ENCODE peak calls at places on chromosomes 13 and 19, in six cellular contexts. One of them, this sample, is unnamed.

GRCh38 chr13:44648392-44649117 is 72.4 kb upstream of the TSC22D1 start:
- DNase-seq in tibial nerve: no peak
- DNase-seq in BE2C: no peak
- DNase-seq in cardiac fibroblast: peak; percentile 55
- DNase-seq in IMR-90: no peak
- DNase-seq in fibroblast of mammary gland: peak; percentile 56
- DNase-seq in this sample: no peak

GRCh38 chr19:16573925-16574324 is 1.7 kb upstream of the SLC35E1 start:
- DNase-seq in tibial nerve: no peak
- DNase-seq in BE2C: no peak
- DNase-seq in cardiac fibroblast: no peak
- DNase-seq in IMR-90: no peak
- DNase-seq in fibroblast of mammary gland: no peak
- DNase-seq in this sample: no peak

GRCh38 chr13:40615619-40616018 is 50.8 kb downstream of the FOXO1 start:
- DNase-seq in tibial nerve: no peak
- DNase-seq in BE2C: no peak
- DNase-seq in cardiac fibroblast: no peak
- DNase-seq in IMR-90: no peak
- DNase-seq in fibroblast of mammary gland: no peak
- DNase-seq in this sample: no peak

GRCh38 chr19:29662604-29663404 is 2.5 kb upstream of the PLEKHF1 start:
- DNase-seq in tibial nerve: peak; percentile 46
- DNase-seq in BE2C: no peak
- DNase-seq in cardiac fibroblast: peak; percentile 91
- DNase-seq in IMR-90: peak; percentile 94
- DNase-seq in fibroblast of mammary gland: peak; percentile 94
- DNase-seq in this sample: no peak

GRCh38 chr13:50613356-50613831 is 230.1 kb downstream of the DLEU7 start:
- DNase-seq in tibial nerve: no peak
- DNase-seq in BE2C: no peak
- DNase-seq in cardiac fibroblast: peak; percentile 12
- DNase-seq in IMR-90: no peak
- DNase-seq in fibroblast of mammary gland: peak; percentile 58
- DNase-seq in this sample: no peak

GRCh38 chr19:11418518-11419506 is at the start of gene RGL3:
- DNase-seq in tibial nerve: no peak
- DNase-seq in BE2C: no peak
- DNase-seq in cardiac fibroblast: no peak
- DNase-seq in IMR-90: no peak
- DNase-seq in fibroblast of mammary gland: no peak
- DNase-seq in this sample: no peak

GRCh38 chr19:3801412-3802096 is 15.4 kb upstream of the MATK start:
- DNase-seq in tibial nerve: no peak
- DNase-seq in BE2C: peak; percentile 52
- DNase-seq in cardiac fibroblast: no peak
- DNase-seq in IMR-90: no peak
- DNase-seq in fibroblast of mammary gland: no peak
- DNase-seq in this sample: no peak

GRCh38 chr19:22617614-22618325 is 16.4 kb upstream of the ZNF492 start:
- DNase-seq in tibial nerve: no peak
- DNase-seq in BE2C: no peak
- DNase-seq in cardiac fibroblast: no peak
- DNase-seq in IMR-90: no peak
- DNase-seq in fibroblast of mammary gland: no peak
- DNase-seq in this sample: no peak

GRCh38 chr13:59320021-59320420 is 843.7 kb downstream of the DIAPH3 start:
- DNase-seq in tibial nerve: no peak
- DNase-seq in BE2C: no peak
- DNase-seq in cardiac fibroblast: peak; percentile 7
- DNase-seq in IMR-90: no peak
- DNase-seq in fibroblast of mammary gland: no peak
- DNase-seq in this sample: no peak

GRCh38 chr19:20238025-20238623 is 71.1 kb downstream of the ZNF486 start:
- DNase-seq in tibial nerve: peak; percentile 92
- DNase-seq in BE2C: peak; percentile 94
- DNase-seq in cardiac fibroblast: peak; percentile 94
- DNase-seq in IMR-90: peak; percentile 77
- DNase-seq in fibroblast of mammary gland: peak; percentile 85
- DNase-seq in this sample: no peak

GRCh38 chr19:7578127-7578526 is 17.5 kb upstream of the CAMSAP3 start:
- DNase-seq in tibial nerve: no peak
- DNase-seq in BE2C: no peak
- DNase-seq in cardiac fibroblast: no peak
- DNase-seq in IMR-90: no peak
- DNase-seq in fibroblast of mammary gland: no peak
- DNase-seq in this sample: no peak

GRCh38 chr19:18204394-18205179 is 745 bp upstream of the RAB3A start:
- DNase-seq in tibial nerve: peak; percentile 77
- DNase-seq in BE2C: peak; percentile 41
- DNase-seq in cardiac fibroblast: no peak
- DNase-seq in IMR-90: no peak
- DNase-seq in fibroblast of mammary gland: peak; percentile 23
- DNase-seq in this sample: no peak

GRCh38 chr19:48274173-48274572 is 4.3 kb downstream of the ZNF114 start:
- DNase-seq in tibial nerve: no peak
- DNase-seq in BE2C: no peak
- DNase-seq in cardiac fibroblast: no peak
- DNase-seq in IMR-90: peak; percentile 40
- DNase-seq in fibroblast of mammary gland: peak; percentile 52
- DNase-seq in this sample: no peak

GRCh38 chr19:1590641-1591397 is 1.8 kb downstream of the MBD3 start:
- DNase-seq in tibial nerve: no peak
- DNase-seq in BE2C: peak; percentile 68
- DNase-seq in cardiac fibroblast: peak; percentile 25
- DNase-seq in IMR-90: no peak
- DNase-seq in fibroblast of mammary gland: peak; percentile 31
- DNase-seq in this sample: no peak

GRCh38 chr19:2902590-2903218 is 2.0 kb downstream of the ZNF57 start:
- DNase-seq in tibial nerve: no peak
- DNase-seq in BE2C: no peak
- DNase-seq in cardiac fibroblast: no peak
- DNase-seq in IMR-90: no peak
- DNase-seq in fibroblast of mammary gland: no peak
- DNase-seq in this sample: no peak

GRCh38 chr19:3278749-3279148 is 54.3 kb downstream of the CELF5 start:
- DNase-seq in tibial nerve: no peak
- DNase-seq in BE2C: no peak
- DNase-seq in cardiac fibroblast: no peak
- DNase-seq in IMR-90: no peak
- DNase-seq in fibroblast of mammary gland: no peak
- DNase-seq in this sample: no peak

GRCh38 chr19:16022681-16023557 is 53.4 kb upstream of the TPM4 start:
- DNase-seq in tibial nerve: no peak
- DNase-seq in BE2C: no peak
- DNase-seq in cardiac fibroblast: no peak
- DNase-seq in IMR-90: no peak
- DNase-seq in fibroblast of mammary gland: no peak
- DNase-seq in this sample: peak; percentile 84

GRCh38 chr13:113035209-113035800 is 66.3 kb downstream of the MCF2L start:
- DNase-seq in tibial nerve: no peak
- DNase-seq in BE2C: no peak
- DNase-seq in cardiac fibroblast: no peak
- DNase-seq in IMR-90: no peak
- DNase-seq in fibroblast of mammary gland: no peak
- DNase-seq in this sample: no peak

GRCh38 chr13:84867246-84867645 is 932.0 kb downstream of the SLITRK6 start:
- DNase-seq in tibial nerve: no peak
- DNase-seq in BE2C: no peak
- DNase-seq in cardiac fibroblast: no peak
- DNase-seq in IMR-90: no peak
- DNase-seq in fibroblast of mammary gland: no peak
- DNase-seq in this sample: no peak

GRCh38 chr19:34711890-34712289 is 22.2 kb upstream of the ZNF181 start:
- DNase-seq in tibial nerve: no peak
- DNase-seq in BE2C: no peak
- DNase-seq in cardiac fibroblast: no peak
- DNase-seq in IMR-90: no peak
- DNase-seq in fibroblast of mammary gland: no peak
- DNase-seq in this sample: no peak

GRCh38 chr19:6034512-6034911 is 56.6 kb upstream of the RANBP3 start:
- DNase-seq in tibial nerve: no peak
- DNase-seq in BE2C: no peak
- DNase-seq in cardiac fibroblast: no peak
- DNase-seq in IMR-90: no peak
- DNase-seq in fibroblast of mammary gland: no peak
- DNase-seq in this sample: peak; percentile 11

GRCh38 chr13:95656386-95657015 is 12.0 kb upstream of the DZIP1 start:
- DNase-seq in tibial nerve: no peak
- DNase-seq in BE2C: no peak
- DNase-seq in cardiac fibroblast: no peak
- DNase-seq in IMR-90: no peak
- DNase-seq in fibroblast of mammary gland: no peak
- DNase-seq in this sample: no peak

GRCh38 chr13:110907951-110908898 is 6.6 kb downstream of the ANKRD10 start:
- DNase-seq in tibial nerve: no peak
- DNase-seq in BE2C: no peak
- DNase-seq in cardiac fibroblast: peak; percentile 51
- DNase-seq in IMR-90: peak; percentile 72
- DNase-seq in fibroblast of mammary gland: no peak
- DNase-seq in this sample: no peak

GRCh38 chr19:28489126-28489660 is 723.8 kb downstream of the UQCRFS1 start:
- DNase-seq in tibial nerve: no peak
- DNase-seq in BE2C: no peak
- DNase-seq in cardiac fibroblast: no peak
- DNase-seq in IMR-90: no peak
- DNase-seq in fibroblast of mammary gland: no peak
- DNase-seq in this sample: no peak

GRCh38 chr19:10100163-10100785 is 2.2 kb downstream of the ANGPTL6 start:
- DNase-seq in tibial nerve: no peak
- DNase-seq in BE2C: no peak
- DNase-seq in cardiac fibroblast: no peak
- DNase-seq in IMR-90: no peak
- DNase-seq in fibroblast of mammary gland: no peak
- DNase-seq in this sample: no peak

GRCh38 chr19:49692102-49692599 is 1.2 kb downstream of the CPT1C start:
- DNase-seq in tibial nerve: no peak
- DNase-seq in BE2C: no peak
- DNase-seq in cardiac fibroblast: no peak
- DNase-seq in IMR-90: no peak
- DNase-seq in fibroblast of mammary gland: no peak
- DNase-seq in this sample: no peak

GRCh38 chr19:41646589-41647204 is 19.8 kb upstream of the CEACAM4 start:
- DNase-seq in tibial nerve: no peak
- DNase-seq in BE2C: peak; percentile 50
- DNase-seq in cardiac fibroblast: peak; percentile 22
- DNase-seq in IMR-90: no peak
- DNase-seq in fibroblast of mammary gland: peak; percentile 16
- DNase-seq in this sample: no peak
- TF ChIP-seq CTCF in tibial nerve: no peak
- TF ChIP-seq CTCF in BE2C: peak; percentile 69
- TF ChIP-seq CTCF in cardiac fibroblast: peak; percentile 51
- TF ChIP-seq CTCF in IMR-90: no peak
- TF ChIP-seq CTCF in fibroblast of mammary gland: peak; percentile 38
- TF ChIP-seq CTCF in this sample: peak; percentile 55

DNA sequence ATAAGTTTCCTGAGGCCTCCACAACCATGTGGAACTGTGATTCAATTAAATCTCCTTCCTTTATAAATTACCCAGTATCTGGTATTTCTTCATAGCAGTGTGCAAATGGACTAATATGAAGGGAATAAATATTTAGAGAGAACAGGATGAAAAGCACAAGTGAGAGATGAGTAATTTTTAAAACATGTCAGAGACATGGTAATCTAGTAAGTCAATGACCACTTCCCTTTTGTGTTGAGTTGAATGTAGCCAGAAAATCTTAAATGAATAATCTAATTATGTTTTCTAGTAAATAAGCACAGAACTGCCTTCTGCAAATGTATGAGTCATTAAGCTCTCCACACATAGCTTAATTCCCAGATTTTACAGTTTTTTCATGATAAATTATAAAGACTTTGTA is 524.1 kb upstream of the SLITRK5 start:
- DNase-seq in tibial nerve: no peak
- DNase-seq in BE2C: no peak
- DNase-seq in cardiac fibroblast: peak; percentile 4
- DNase-seq in IMR-90: peak; percentile 76
- DNase-seq in fibroblast of mammary gland: peak; percentile 69
- DNase-seq in this sample: no peak
- TF ChIP-seq CTCF in tibial nerve: no peak
- TF ChIP-seq CTCF in BE2C: no peak
- TF ChIP-seq CTCF in cardiac fibroblast: no peak
- TF ChIP-seq CTCF in IMR-90: no peak
- TF ChIP-seq CTCF in fibroblast of mammary gland: no peak
- TF ChIP-seq CTCF in this sample: no peak

DNA sequence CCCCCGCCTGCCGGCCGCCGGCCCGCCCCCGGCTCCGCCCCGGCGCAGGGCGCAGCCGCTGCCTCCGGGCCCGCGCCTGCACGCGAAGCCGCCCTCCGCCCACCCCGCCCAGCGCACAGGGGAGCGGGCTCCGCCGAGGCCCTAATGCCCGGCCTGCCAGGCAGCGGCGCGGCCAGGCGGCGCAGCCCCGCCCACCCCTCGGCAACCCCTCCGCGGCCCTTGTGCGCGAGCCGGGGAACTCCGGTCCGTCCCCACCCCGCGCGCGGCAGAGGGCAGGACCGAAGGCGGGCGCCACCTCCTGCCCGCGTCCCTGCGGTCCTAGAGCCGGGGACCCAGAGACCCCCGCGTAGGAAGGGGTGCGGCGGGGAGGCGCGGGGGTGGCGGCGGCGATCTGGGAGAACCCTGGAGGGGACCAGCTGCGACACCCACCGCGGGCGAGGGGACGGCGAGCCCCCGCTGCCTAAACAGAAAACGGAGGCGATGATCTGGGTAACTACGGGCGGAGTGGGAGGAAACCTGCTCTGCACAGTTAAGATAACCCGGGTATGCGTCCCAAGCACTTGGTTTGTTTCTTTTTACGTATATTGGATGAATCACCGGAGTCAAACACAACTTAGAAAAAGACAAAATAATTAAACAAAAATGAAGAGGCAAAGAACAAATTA is 351 bp upstream of the USP12 start:
- DNase-seq in tibial nerve: peak; percentile 70
- DNase-seq in BE2C: peak; percentile 96
- DNase-seq in cardiac fibroblast: peak; percentile 86
- DNase-seq in IMR-90: peak; percentile 90
- DNase-seq in fibroblast of mammary gland: peak; percentile 81
- DNase-seq in this sample: peak; percentile 96
- TF ChIP-seq CTCF in tibial nerve: no peak
- TF ChIP-seq CTCF in BE2C: no peak
- TF ChIP-seq CTCF in cardiac fibroblast: no peak
- TF ChIP-seq CTCF in IMR-90: peak; percentile 11
- TF ChIP-seq CTCF in fibroblast of mammary gland: no peak
- TF ChIP-seq CTCF in this sample: peak; percentile 60

DNA sequence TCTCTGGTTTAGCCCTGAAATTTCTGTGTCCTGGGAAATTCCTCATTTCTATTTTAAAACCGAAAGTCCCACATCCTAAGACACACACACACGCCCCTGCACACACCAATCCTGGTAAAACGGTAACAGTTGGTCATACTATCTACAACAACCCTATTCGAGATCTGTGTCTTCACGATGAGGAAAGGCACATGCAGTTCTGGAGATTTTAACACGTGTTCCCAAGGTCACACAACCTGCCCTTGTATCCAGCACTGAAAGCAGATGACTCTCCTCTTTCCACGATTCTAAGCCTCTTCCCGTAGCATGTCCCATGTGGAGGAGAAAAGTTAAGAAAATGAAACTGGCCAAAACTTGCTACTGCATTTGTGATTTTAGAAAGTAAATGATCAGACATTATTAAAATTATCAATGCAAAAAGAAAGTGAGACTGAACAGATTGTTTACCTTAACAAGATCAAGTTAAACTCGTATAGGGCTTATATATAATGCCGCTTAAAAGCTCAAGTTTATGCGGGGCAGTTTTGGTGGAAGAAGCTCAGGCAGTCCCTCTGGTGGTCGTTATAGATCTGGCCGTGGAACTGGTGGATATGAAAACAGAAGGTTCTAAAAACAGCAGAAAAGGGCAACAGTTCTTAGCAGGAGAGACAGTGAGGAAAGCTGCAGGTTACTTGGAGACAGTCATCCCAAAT is 32.7 kb downstream of the VSTM1 start:
- DNase-seq in tibial nerve: no peak
- DNase-seq in BE2C: no peak
- DNase-seq in cardiac fibroblast: peak; percentile 41
- DNase-seq in IMR-90: peak; percentile 24
- DNase-seq in fibroblast of mammary gland: peak; percentile 47
- DNase-seq in this sample: no peak
- TF ChIP-seq CTCF in tibial nerve: no peak
- TF ChIP-seq CTCF in BE2C: peak; percentile 59
- TF ChIP-seq CTCF in cardiac fibroblast: peak; percentile 49
- TF ChIP-seq CTCF in IMR-90: peak; percentile 35
- TF ChIP-seq CTCF in fibroblast of mammary gland: peak; percentile 69
- TF ChIP-seq CTCF in this sample: peak; percentile 66

This sample was measured in chondrocyte.